ENCODE peak calls at places on chromosome 18, in four cellular contexts. R, P, Y and B are unnamed samples.

GRCh38 chr18:76688724-76689472 is 133.5 kb upstream of the ZNF236 start:
- DNase-seq in R (no peak), P (no peak), Y (no peak), B (no peak)

GRCh38 chr18:12564861-12565260 is 93.0 kb downstream of the SPIRE1 start:
- DNase-seq in R (no peak), P (no peak), Y (no peak), B (no peak)

GRCh38 chr18:3012306-3012919 is 531 bp downstream of the LPIN2 start:
- DNase-seq in R (peak; percentile 77), P (peak; percentile 83), Y (no peak), B (no peak)

GRCh38 chr18:73365018-73365417 is 497.2 kb upstream of the NETO1 start:
- DNase-seq in R (no peak), P (no peak), Y (no peak), B (no peak)

GRCh38 chr18:31607384-31607783 is 15.7 kb downstream of the TTR start:
- DNase-seq in R (no peak), P (no peak), Y (peak; percentile 23), B (no peak)

GRCh38 chr18:60892855-60893254 is 440.4 kb upstream of the CDH20 start:
- DNase-seq in R (no peak), P (no peak), Y (peak; percentile 45), B (peak; percentile 41)

GRCh38 chr18:41351430-41351829 is 603.6 kb upstream of the PIK3C3 start:
- DNase-seq in R (no peak), P (no peak), Y (peak; percentile 65), B (no peak)

GRCh38 chr18:31512203-31512764 is 14.3 kb downstream of the DSG2 start:
- DNase-seq in R (no peak), P (no peak), Y (peak; percentile 97), B (no peak)

GRCh38 chr18:8627107-8627472 is 17.9 kb downstream of the RAB12 start:
- DNase-seq in R (no peak), P (no peak), Y (no peak), B (no peak)

GRCh38 chr18:68449292-68449691 is 265.6 kb downstream of the TMX3 start:
- DNase-seq in R (no peak), P (no peak), Y (no peak), B (no peak)

GRCh38 chr18:36929601-36930000 is 100.7 kb downstream of the KIAA1328 start:
- DNase-seq in R (no peak), P (no peak), Y (no peak), B (no peak)

GRCh38 chr18:50707841-50708240 is 112.0 kb downstream of the MRO start:
- DNase-seq in R (no peak), P (no peak), Y (no peak), B (no peak)

GRCh38 chr18:2914185-2914584 is 67.4 kb downstream of the EMILIN2 start:
- DNase-seq in R (no peak), P (no peak), Y (no peak), B (no peak)

GRCh38 chr18:37778417-37779165 is 213.0 kb upstream of the CELF4 start:
- DNase-seq in R (peak; percentile 60), P (peak; percentile 78), Y (peak; percentile 37), B (peak; percentile 13)

GRCh38 chr18:7760967-7761946 is 194.1 kb downstream of the PTPRM start:
- DNase-seq in R (no peak), P (no peak), Y (peak; percentile 81), B (no peak)

GRCh38 chr18:35862115-35862640 is 110.3 kb upstream of the RMP24 start:
- DNase-seq in R (no peak), P (no peak), Y (no peak), B (no peak)

GRCh38 chr18:24791736-24792135 is 331.3 kb downstream of the HRH4 start:
- DNase-seq in R (no peak), P (peak; percentile 4), Y (no peak), B (no peak)

GRCh38 chr18:12291690-12292089 is 16.4 kb upstream of the TUBB6 start:
- DNase-seq in R (no peak), P (no peak), Y (no peak), B (no peak)

GRCh38 chr18:51398104-51398503 is 200.6 kb upstream of the MEX3C start:
- DNase-seq in R (no peak), P (no peak), Y (no peak), B (no peak)

GRCh38 chr18:68520406-68521075 is 194.4 kb downstream of the TMX3 start:
- DNase-seq in R (no peak), P (no peak), Y (no peak), B (no peak)

GRCh38 chr18:361941-362913 is 94.4 kb upstream of the THOC1 start:
- DNase-seq in R (no peak), P (peak; percentile 74), Y (peak; percentile 92), B (no peak)

GRCh38 chr18:59835656-59836379 is 64.0 kb upstream of the PMAIP1 start:
- DNase-seq in R (no peak), P (no peak), Y (no peak), B (no peak)

DNA sequence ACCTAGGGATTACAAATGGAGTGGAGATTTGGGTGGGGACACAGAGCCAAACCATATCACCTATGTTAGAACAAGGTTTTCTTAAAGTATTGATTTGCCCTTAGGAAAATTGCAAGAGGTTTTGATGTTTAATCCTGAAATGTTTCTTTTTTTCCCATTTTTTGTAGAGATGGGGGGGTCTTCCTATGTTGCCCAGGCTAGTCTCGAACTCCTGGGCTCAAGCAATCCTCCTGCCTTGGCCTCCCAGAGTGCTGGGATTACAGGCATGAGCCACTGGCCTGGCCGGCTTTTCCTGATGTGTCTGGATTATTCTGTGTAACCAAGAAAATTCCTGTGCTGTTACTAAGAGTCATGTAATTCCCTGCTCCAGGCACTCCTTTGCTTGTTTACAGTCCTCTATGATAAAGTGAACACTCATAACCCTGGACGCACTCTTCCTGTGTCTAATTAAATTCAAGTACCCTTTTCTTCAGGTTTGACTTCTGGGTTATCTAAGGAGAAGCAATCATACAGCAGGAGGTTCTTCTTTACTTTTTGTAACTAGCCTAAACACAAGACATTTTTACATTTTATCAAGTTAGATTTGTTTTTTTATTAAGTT is 15.0 kb upstream of the CTDP1 start:
- DNase-seq in R (no peak), P (no peak), Y (no peak), B (no peak)
- TF ChIP-seq ELF1 in R (no peak), P (no peak), Y (no peak), B (no peak)

GRCh38 chr18:62126776-62127175 is 60.1 kb downstream of the PIGN start:
- DNase-seq in R (no peak), P (no peak), Y (no peak), B (no peak)

GRCh38 chr18:62125702-62126101 is 61.2 kb downstream of the PIGN start:
- DNase-seq in R (no peak), P (no peak), Y (no peak), B (no peak)

GRCh38 chr18:62122330-62122729 is 64.5 kb downstream of the PIGN start:
- DNase-seq in R (no peak), P (no peak), Y (no peak), B (no peak)

GRCh38 chr18:62131305-62131909 is 55.4 kb downstream of the PIGN start:
- DNase-seq in R (peak; percentile 64), P (peak; percentile 50), Y (peak; percentile 55), B (peak; percentile 35)

GRCh38 chr18:62128157-62128556 is 58.7 kb downstream of the PIGN start:
- DNase-seq in R (no peak), P (no peak), Y (no peak), B (no peak)
- TF ChIP-seq RAD21 in R (no peak), P (no peak), Y (no peak), B (no peak)

GRCh38 chr18:48544661-48545415 is 6.0 kb downstream of the CTIF start:
- DNase-seq in R (no peak), P (no peak), Y (no peak), B (no peak)
- TF ChIP-seq ZBTB33 in R (no peak), P (no peak), Y (no peak), B (no peak)

DNA sequence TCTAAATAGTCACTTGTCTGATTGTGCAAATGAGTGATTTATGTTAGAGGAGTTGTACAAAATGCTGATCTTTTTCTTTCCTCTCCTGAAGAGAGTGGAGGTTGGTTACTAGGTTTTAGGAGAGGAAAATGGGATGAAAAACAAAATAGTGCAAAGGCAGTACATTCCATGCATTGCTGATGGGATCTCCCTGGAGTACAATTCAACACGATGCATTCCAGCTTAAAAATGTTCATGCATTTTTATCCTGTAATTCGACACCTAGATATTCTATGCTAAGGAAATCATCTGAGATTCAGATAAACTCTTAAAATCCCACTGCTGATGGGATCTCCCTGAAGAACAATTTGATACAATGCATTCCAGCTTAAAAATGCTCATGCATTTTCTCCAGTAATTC is 2.0 kb upstream of the SERPINB12 start:
- DNase-seq in R (no peak), P (no peak), Y (no peak), B (no peak)
- TF ChIP-seq ELF1 in R (no peak), P (no peak), Y (no peak), B (no peak)

DNA sequence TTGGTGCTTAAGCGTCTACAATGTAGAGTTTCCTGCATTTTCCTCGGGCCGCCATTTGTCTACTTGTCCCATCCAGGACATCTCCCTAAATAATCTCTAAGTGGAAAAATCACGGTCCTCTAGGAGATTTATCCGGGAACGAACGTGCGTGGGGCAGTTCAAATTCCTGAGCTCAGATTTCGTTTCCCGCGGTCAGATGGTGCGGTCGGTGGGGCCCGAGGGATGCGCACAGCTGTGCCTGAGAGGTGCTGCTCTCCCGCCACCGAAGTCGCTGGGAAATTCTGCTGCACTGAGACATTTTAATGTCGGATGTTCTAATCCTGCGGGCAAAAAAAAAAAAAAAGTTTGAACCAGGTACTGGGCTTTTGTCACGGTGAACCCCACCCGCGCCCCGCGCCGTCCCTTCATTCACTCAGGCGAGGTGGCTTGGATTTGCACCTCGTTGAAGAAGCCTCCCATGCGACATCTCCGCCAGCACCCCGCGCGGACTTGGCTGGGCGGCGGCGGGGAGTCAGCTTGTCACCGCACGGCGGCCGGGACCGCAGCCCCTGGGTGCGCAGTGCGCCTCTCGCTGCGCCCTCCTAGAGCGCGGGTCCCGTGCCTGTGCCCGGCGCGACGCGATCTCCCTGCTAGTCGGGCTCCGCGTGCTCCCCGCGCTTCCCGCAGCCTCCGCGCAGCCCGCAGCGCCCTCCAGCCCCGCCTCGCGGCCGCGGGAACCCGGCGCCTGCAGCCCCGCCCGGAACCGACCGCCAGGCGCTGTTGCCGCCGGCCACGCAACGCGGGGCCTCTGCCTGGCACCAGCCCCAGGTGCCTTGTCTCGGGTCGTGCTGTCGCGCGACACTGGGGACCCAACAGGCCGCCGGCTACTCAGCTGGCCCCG is 192.0 kb upstream of the TCF4 start:
- DNase-seq in R (peak; percentile 31), P (peak; percentile 85), Y (no peak), B (no peak)
- TF ChIP-seq RAD21 in R (peak; percentile 27), P (peak; percentile 8), Y (no peak), B (no peak)

GRCh38 chr18:13587937-13588336 is 138.4 kb downstream of the FAM210A start:
- DNase-seq in R (no peak), P (no peak), Y (no peak), B (no peak)
- TF ChIP-seq ZBTB33 in R (no peak), P (no peak), Y (no peak), B (no peak)

GRCh38 chr18:23291456-23292205 is 156.3 kb downstream of the CABLES1 start:
- DNase-seq in R (no peak), P (no peak), Y (no peak), B (peak; percentile 46)
- TF ChIP-seq ELF1 in R (no peak), P (no peak), Y (no peak), B (no peak)

GRCh38 chr18:5546660-5547059 is 2.9 kb upstream of the EPB41L3 start:
- DNase-seq in R (peak; percentile 3), P (peak; percentile 33), Y (no peak), B (no peak)

GRCh38 chr18:5543854-5544389 is at the start of gene EPB41L3:
- DNase-seq in R (no peak), P (peak; percentile 40), Y (no peak), B (no peak)

GRCh38 chr18:5538541-5538940 is 5.3 kb downstream of the EPB41L3 start:
- DNase-seq in R (no peak), P (no peak), Y (no peak), B (no peak)

GRCh38 chr18:5543036-5543671 is 643 bp downstream of the EPB41L3 start:
- DNase-seq in R (no peak), P (peak; percentile 52), Y (no peak), B (no peak)

GRCh38 chr18:5542393-5543035 is 1.3 kb downstream of the EPB41L3 start:
- DNase-seq in R (no peak), P (peak; percentile 53), Y (no peak), B (no peak)
- TF ChIP-seq RAD21 in R (no peak), P (no peak), Y (no peak), B (no peak)